ENCODE peak calls at places on chromosome X, in seven cellular contexts. B is cardiac fibroblast, U is DMS153, R is A549, L is lower lobe of right lung, Z is cardiac septum, X is fibroblast of the conjunctiva. I is an unnamed sample.

GRCh38 chrX:581717-582116 is 48.9 kb upstream of the SHOX start:
- DNase-seq in B (peak), U (no peak), R (no peak), L (no peak), Z (no peak), X (no peak), I (no peak)

GRCh38 chrX:133389975-133390374 is 25.3 kb downstream of the GPC4 start:
- DNase-seq in B (no peak), U (no peak), R (no peak), L (no peak), Z (no peak), X (no peak), I (no peak)

GRCh38 chrX:48975041-48975440 is 3.4 kb upstream of the KCND1 start:
- DNase-seq in B (no peak), U (no peak), R (no peak), L (no peak), Z (no peak), X (no peak), I (no peak)

GRCh38 chrX:23773601-23774175 is 9.3 kb upstream of the SAT1 start:
- DNase-seq in B (no peak), U (peak), R (no peak), L (no peak), Z (no peak), X (no peak), I (no peak)

GRCh38 chrX:77160301-77160700 is 286.9 kb upstream of the FGF16 start:
- DNase-seq in B (peak), U (no peak), R (no peak), L (no peak), Z (no peak), X (no peak), I (no peak)

GRCh38 chrX:139787601-139788000 is 79.6 kb upstream of the MCF2 start:
- DNase-seq in B (no peak), U (no peak), R (no peak), L (no peak), Z (no peak), X (no peak), I (no peak)

GRCh38 chrX:24204331-24204730 is 54.8 kb downstream of the ZFX start:
- DNase-seq in B (peak), U (no peak), R (no peak), L (no peak), Z (no peak), X (no peak), I (no peak)

GRCh38 chrX:120408168-120408567 is 46.3 kb downstream of the ATP1B4 start:
- DNase-seq in B (no peak), U (no peak), R (no peak), L (no peak), Z (no peak), X (no peak), I (no peak)

I was measured in smooth muscle cell of the brain vasculature.